ENCODE peak calls at places on chromosome X, in eight cellular contexts. O is lower lobe of right lung, I is astrocyte, V is mucosa of descending colon, K is Karpas-422, D is left ventricle myocardium inferior, C is mesenchymal stem cell, R is heart left ventricle. L is an unnamed sample.

GRCh38 chrX:112834016-112834855 is 6.4 kb downstream of the AMOT start:
- DNase-seq in O (no peak), I (peak; percentile 78), V (no peak), K (no peak), D (no peak), C (peak; percentile 81), R (no peak), L (peak; percentile 86)

GRCh38 chrX:150332023-150332422 is 31.1 kb upstream of the MAMLD1 start:
- DNase-seq in O (no peak), I (no peak), V (no peak), K (no peak), D (no peak), C (no peak), R (no peak), L (no peak)

GRCh38 chrX:41085105-41085882 is at the start of gene USP9X:
- DNase-seq in O (peak; percentile 88), I (peak; percentile 76), V (peak; percentile 96), K (peak; percentile 96), D (peak; percentile 88), C (peak; percentile 88), R (peak; percentile 90), L (peak; percentile 94)

GRCh38 chrX:70508296-70508911 is 63.8 kb downstream of the DLG3 start:
- DNase-seq in O (no peak), I (no peak), V (no peak), K (no peak), D (no peak), C (peak; percentile 1), R (no peak), L (no peak)

GRCh38 chrX:19063030-19063429 is 59.2 kb downstream of the ADGRG2 start:
- DNase-seq in O (no peak), I (peak; percentile 21), V (no peak), K (no peak), D (no peak), C (peak; percentile 40), R (no peak), L (no peak)

GRCh38 chrX:148658115-148658725 is 157.8 kb downstream of the AFF2 start:
- DNase-seq in O (no peak), I (no peak), V (no peak), K (peak; percentile 78), D (no peak), C (no peak), R (no peak), L (no peak)

GRCh38 chrX:133444196-133444595 is 28.9 kb upstream of the GPC4 start:
- DNase-seq in O (no peak), I (no peak), V (no peak), K (no peak), D (no peak), C (no peak), R (no peak), L (peak; percentile 57)

GRCh38 chrX:129230850-129231512 is 292.3 kb downstream of the SMARCA1 start:
- DNase-seq in O (no peak), I (no peak), V (no peak), K (no peak), D (no peak), C (no peak), R (no peak), L (no peak)

GRCh38 chrX:64975491-64975890 is 759 bp downstream of the ZC4H2 start:
- DNase-seq in O (peak; percentile 47), I (peak; percentile 7), V (peak; percentile 61), K (peak; percentile 41), D (peak; percentile 13), C (peak; percentile 38), R (peak; percentile 20), L (peak; percentile 58)

GRCh38 chrX:107450823-107451509 is 1.5 kb downstream of the FRMPD3 start:
- DNase-seq in O (no peak), I (no peak), V (no peak), K (peak; percentile 87), D (no peak), C (no peak), R (no peak), L (no peak)

GRCh38 chrX:21176927-21177571 is 197.2 kb upstream of the CNKSR2 start:
- DNase-seq in O (no peak), I (no peak), V (no peak), K (no peak), D (no peak), C (no peak), R (no peak), L (no peak)

GRCh38 chrX:13381514-13381913 is 61.7 kb upstream of the ATXN3L start:
- DNase-seq in O (no peak), I (peak; percentile 60), V (no peak), K (no peak), D (no peak), C (no peak), R (no peak), L (peak; percentile 57)

GRCh38 chrX:133776072-133776471 is 209.3 kb downstream of the GPC3 start:
- DNase-seq in O (peak; percentile 41), I (no peak), V (no peak), K (peak; percentile 70), D (peak; percentile 19), C (no peak), R (no peak), L (peak; percentile 21)

GRCh38 chrX:56763556-56764152 is 34.6 kb downstream of the NBDY start:
- DNase-seq in O (no peak), I (peak; percentile 16), V (peak; percentile 77), K (peak; percentile 90), D (no peak), C (no peak), R (no peak), L (peak; percentile 37)
- H3K4me1 ChIP-seq in O (peaks cover 19% of the 10 kb centered on the region), I (peaks cover 3% of the 10 kb centered on the region), V (no peaks in the 10 kb centered on the region), K (peaks cover 59% of the 10 kb centered on the region), D (peaks cover 27% of the 10 kb centered on the region), C (peaks cover 7% of the 10 kb centered on the region), R (peaks cover 20% of the 10 kb centered on the region), L (peaks cover 27% of the 10 kb centered on the region)

GRCh38 chrX:118524344-118524743 is 28.7 kb downstream of the DOCK11 start:
- DNase-seq in O (no peak), I (no peak), V (no peak), K (no peak), D (no peak), C (no peak), R (no peak), L (no peak)

GRCh38 chrX:118530537-118530936 is 34.9 kb downstream of the DOCK11 start:
- DNase-seq in O (no peak), I (peak; percentile 21), V (no peak), K (peak; percentile 38), D (no peak), C (peak; percentile 46), R (no peak), L (peak; percentile 51)

GRCh38 chrX:118525146-118525725 is 29.6 kb downstream of the DOCK11 start:
- DNase-seq in O (no peak), I (no peak), V (no peak), K (no peak), D (no peak), C (no peak), R (no peak), L (no peak)

GRCh38 chrX:118526149-118526548 is 30.5 kb downstream of the DOCK11 start:
- DNase-seq in O (no peak), I (no peak), V (no peak), K (no peak), D (no peak), C (peak; percentile 30), R (no peak), L (no peak)

GRCh38 chrX:118528089-118528753 is 32.6 kb downstream of the DOCK11 start:
- DNase-seq in O (no peak), I (no peak), V (peak; percentile 53), K (peak; percentile 43), D (no peak), C (no peak), R (no peak), L (no peak)
- H3K4me3 ChIP-seq in O (peak overlapping the region; percentile 17), I (no peak overlapping the region), V (no peak overlapping the region), K (peak overlapping the region; percentile 53), D (no peak overlapping the region), C (no peak overlapping the region), R (no peak overlapping the region), L (no peak overlapping the region)

DNA sequence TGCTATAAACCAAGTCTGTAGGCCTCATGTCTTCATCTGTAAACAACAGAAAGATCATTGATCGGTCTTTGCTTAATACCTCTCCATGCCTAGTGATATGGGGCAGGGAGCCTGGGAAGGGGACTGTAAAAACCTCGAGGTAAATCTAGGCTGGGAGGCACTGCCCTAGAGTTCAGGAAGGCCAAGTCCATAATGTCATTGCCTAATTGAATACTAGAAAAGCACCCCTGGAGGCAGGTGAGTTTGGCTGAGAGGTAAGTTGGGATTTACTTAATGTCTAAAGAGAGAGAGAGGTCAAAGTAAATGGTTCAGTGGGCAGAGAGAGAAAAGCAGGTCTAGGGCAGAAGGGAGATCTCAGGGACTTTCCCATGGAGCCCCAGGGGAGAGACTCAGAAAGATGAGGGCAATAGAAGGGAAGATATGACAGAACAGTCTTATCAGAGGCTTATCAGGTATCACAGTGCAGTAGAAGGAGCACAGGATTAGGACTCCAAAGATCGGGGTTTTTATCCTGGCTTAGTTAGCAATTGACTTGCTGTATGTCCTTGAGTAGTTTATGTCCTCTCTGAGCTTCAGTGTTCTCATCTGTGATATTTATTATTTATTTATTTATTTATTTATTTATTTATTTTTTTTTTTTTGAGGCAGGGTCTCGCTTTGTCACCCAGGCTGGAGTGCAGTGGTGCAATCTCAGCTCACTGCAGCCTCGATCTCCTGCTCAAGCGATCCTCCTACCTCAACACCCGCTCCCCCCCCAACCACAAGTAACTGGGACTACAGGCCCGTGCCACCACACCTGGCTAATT is 85.2 kb downstream of the SLC16A2 start:
- DNase-seq in O (no peak), I (no peak), V (no peak), K (no peak), D (no peak), C (no peak), R (no peak), L (no peak)
- H3K4me1 ChIP-seq in O (no peaks in the 10 kb centered on the region), I (no peaks in the 10 kb centered on the region), V (no peaks in the 10 kb centered on the region), K (no peaks in the 10 kb centered on the region), D (no peaks in the 10 kb centered on the region), C (no peaks in the 10 kb centered on the region), R (no peaks in the 10 kb centered on the region), L (no peaks in the 10 kb centered on the region)

GRCh38 chrX:47623540-47624027 is 3.9 kb upstream of the SYN1 start:
- DNase-seq in O (peak; percentile 54), I (peak; percentile 70), V (peak; percentile 64), K (no peak), D (peak; percentile 29), C (peak; percentile 77), R (peak; percentile 61), L (peak; percentile 75)

GRCh38 chrX:47618923-47619485 is 653 bp downstream of the SYN1 start:
- DNase-seq in O (no peak), I (no peak), V (no peak), K (no peak), D (no peak), C (no peak), R (no peak), L (no peak)

GRCh38 chrX:47621851-47622250 is 2.2 kb upstream of the SYN1 start:
- DNase-seq in O (no peak), I (no peak), V (no peak), K (no peak), D (no peak), C (no peak), R (no peak), L (no peak)

GRCh38 chrX:47619486-47620302 is at the start of gene SYN1:
- DNase-seq in O (peak; percentile 85), I (peak; percentile 56), V (peak; percentile 82), K (peak; percentile 90), D (peak; percentile 81), C (peak; percentile 71), R (peak; percentile 85), L (peak; percentile 78)

DNA sequence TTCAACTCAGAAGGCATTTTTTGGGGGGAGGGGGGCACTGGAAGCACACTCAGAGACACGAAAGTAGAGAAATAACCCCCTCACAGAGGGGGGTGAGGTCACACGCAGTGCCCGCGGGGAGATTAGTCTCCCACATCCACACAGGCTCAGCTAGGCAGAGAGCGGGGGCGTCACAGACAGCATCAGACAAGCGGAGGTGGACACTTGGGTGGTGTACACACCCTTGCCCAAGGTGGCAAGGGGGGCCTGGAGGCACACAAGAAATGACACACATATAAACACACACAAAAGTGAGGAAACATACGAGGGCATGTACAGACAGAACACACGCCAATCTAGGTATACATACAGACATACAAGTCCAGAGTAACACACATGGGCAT is 637 bp upstream of the SYN1 start:
- DNase-seq in O (no peak), I (no peak), V (no peak), K (no peak), D (no peak), C (no peak), R (no peak), L (no peak)
- H3K4me3 ChIP-seq in O (no peak overlapping the region), I (no peak overlapping the region), V (no peak overlapping the region), K (no peak overlapping the region), D (peak overlapping the region; percentile 60), C (no peak overlapping the region), R (no peak overlapping the region), L (no peak overlapping the region)

L was measured in adipocyte.